ENCODE peak calls at places on chromosome 2, in five cellular contexts. M, Q, D, P and S are unnamed samples.
A peak's percentile ranks its signal among the peaks of the same experiment; 100 is the strongest.

GRCh38 chr2:137969418-137969765 is 5.1 kb downstream of the HNMT start:
- DNase-seq in M (no peak), Q (no peak), D (no peak), P (no peak), S (no peak)

GRCh38 chr2:15169326-15170038 is 391.7 kb downstream of the NBAS start:
- DNase-seq in M (peak; percentile 74), Q (peak; percentile 96), D (no peak), P (no peak), S (no peak)

GRCh38 chr2:73386894-73387636 is 1.4 kb downstream of the ALMS1 start:
- DNase-seq in M (no peak), Q (no peak), D (no peak), P (no peak), S (no peak)

GRCh38 chr2:15867194-15868171 is 72.9 kb upstream of the MYCN start:
- DNase-seq in M (no peak), Q (no peak), D (no peak), P (no peak), S (no peak)

GRCh38 chr2:237535385-237536082 is 30.8 kb upstream of the PRLH start:
- DNase-seq in M (no peak), Q (no peak), D (no peak), P (no peak), S (no peak)

GRCh38 chr2:54471221-54471711 is 15.1 kb downstream of the SPTBN1 start:
- DNase-seq in M (no peak), Q (peak; percentile 76), D (peak; percentile 6), P (no peak), S (no peak)

GRCh38 chr2:36453652-36454051 is 98.1 kb downstream of the CRIM1 start:
- DNase-seq in M (no peak), Q (no peak), D (no peak), P (no peak), S (no peak)

GRCh38 chr2:149100739-149101699 is 62.5 kb downstream of the LYPD6B start:
- DNase-seq in M (no peak), Q (no peak), D (no peak), P (no peak), S (no peak)

GRCh38 chr2:10935953-10936942 is 24.5 kb downstream of the KCNF1 start:
- DNase-seq in M (peak; percentile 95), Q (peak; percentile 93), D (peak; percentile 74), P (no peak), S (no peak)

GRCh38 chr2:25957743-25958142 is 24.6 kb downstream of the KIF3C start:
- DNase-seq in M (no peak), Q (peak; percentile 67), D (no peak), P (no peak), S (no peak)

GRCh38 chr2:9099341-9099751 is 95.9 kb upstream of the MBOAT2 start:
- DNase-seq in M (no peak), Q (peak; percentile 39), D (no peak), P (no peak), S (no peak)

GRCh38 chr2:42025151-42025582 is 22.7 kb upstream of the PKDCC start:
- DNase-seq in M (peak; percentile 93), Q (no peak), D (no peak), P (no peak), S (no peak)

GRCh38 chr2:51995293-51995692 is 963.4 kb upstream of the NRXN1 start:
- DNase-seq in M (no peak), Q (no peak), D (no peak), P (no peak), S (no peak)